ENCODE peak calls at places on chromosomes 11 and 22, in nine cellular contexts. One of them, this sample, is unnamed.
A peak's percentile ranks its signal among the peaks of the same experiment; 100 is the strongest.

GRCh38 chr11:36139767-36140166 is 149.5 kb downstream of the COMMD9 start:
- DNase-seq in NCI-H1092: no peak
- DNase-seq in SK-N-DZ: no peak
- DNase-seq in stimulated activated CD4-positive, alpha-beta T cell treated with anti-CD3 and anti-CD28 coated beads, Interleukin-12 subunit alpha, Interleukin-12 subunit beta, amount 100 ng/mL, for 48 hours: no peak
- DNase-seq in nucleus accumbens: no peak
- DNase-seq in epithelial cell of esophagus: peak; percentile 70
- DNase-seq in stimulated activated CD8-positive, alpha-beta memory T cell treated with anti-CD3 and anti-CD28 coated beads, Interleukin-7, amount 100 ng/mL, for 1 hour: no peak
- DNase-seq in fibroblast of gingiva: no peak
- DNase-seq in lower leg skin: no peak
- DNase-seq in this sample: no peak

GRCh38 chr11:6320411-6321207 is at the start of gene CAVIN3:
- DNase-seq in NCI-H1092: no peak
- DNase-seq in SK-N-DZ: no peak
- DNase-seq in stimulated activated CD4-positive, alpha-beta T cell treated with anti-CD3 and anti-CD28 coated beads, Interleukin-12 subunit alpha, Interleukin-12 subunit beta, amount 100 ng/mL, for 48 hours: peak; percentile 69
- DNase-seq in nucleus accumbens: no peak
- DNase-seq in epithelial cell of esophagus: peak; percentile 89
- DNase-seq in stimulated activated CD8-positive, alpha-beta memory T cell treated with anti-CD3 and anti-CD28 coated beads, Interleukin-7, amount 100 ng/mL, for 1 hour: no peak
- DNase-seq in fibroblast of gingiva: peak; percentile 90
- DNase-seq in lower leg skin: peak; percentile 97
- DNase-seq in this sample: peak; percentile 92

GRCh38 chr11:66692871-66693331 is 15.2 kb upstream of the RBM4B start:
- DNase-seq in NCI-H1092: no peak
- DNase-seq in SK-N-DZ: no peak
- DNase-seq in stimulated activated CD4-positive, alpha-beta T cell treated with anti-CD3 and anti-CD28 coated beads, Interleukin-12 subunit alpha, Interleukin-12 subunit beta, amount 100 ng/mL, for 48 hours: no peak
- DNase-seq in nucleus accumbens: no peak
- DNase-seq in epithelial cell of esophagus: no peak
- DNase-seq in stimulated activated CD8-positive, alpha-beta memory T cell treated with anti-CD3 and anti-CD28 coated beads, Interleukin-7, amount 100 ng/mL, for 1 hour: no peak
- DNase-seq in fibroblast of gingiva: no peak
- DNase-seq in lower leg skin: no peak
- DNase-seq in this sample: no peak

GRCh38 chr22:50056214-50056972 is 1.7 kb downstream of the TTLL8 start:
- DNase-seq in NCI-H1092: no peak
- DNase-seq in SK-N-DZ: no peak
- DNase-seq in stimulated activated CD4-positive, alpha-beta T cell treated with anti-CD3 and anti-CD28 coated beads, Interleukin-12 subunit alpha, Interleukin-12 subunit beta, amount 100 ng/mL, for 48 hours: no peak
- DNase-seq in nucleus accumbens: no peak
- DNase-seq in epithelial cell of esophagus: no peak
- DNase-seq in stimulated activated CD8-positive, alpha-beta memory T cell treated with anti-CD3 and anti-CD28 coated beads, Interleukin-7, amount 100 ng/mL, for 1 hour: no peak
- DNase-seq in fibroblast of gingiva: no peak
- DNase-seq in lower leg skin: no peak
- DNase-seq in this sample: no peak

GRCh38 chr11:6618117-6619020 is 853 bp downstream of the TPP1 start:
- DNase-seq in NCI-H1092: no peak
- DNase-seq in SK-N-DZ: no peak
- DNase-seq in stimulated activated CD4-positive, alpha-beta T cell treated with anti-CD3 and anti-CD28 coated beads, Interleukin-12 subunit alpha, Interleukin-12 subunit beta, amount 100 ng/mL, for 48 hours: no peak
- DNase-seq in nucleus accumbens: peak; percentile 41
- DNase-seq in epithelial cell of esophagus: peak; percentile 48
- DNase-seq in stimulated activated CD8-positive, alpha-beta memory T cell treated with anti-CD3 and anti-CD28 coated beads, Interleukin-7, amount 100 ng/mL, for 1 hour: peak; percentile 40
- DNase-seq in fibroblast of gingiva: peak; percentile 75
- DNase-seq in lower leg skin: no peak
- DNase-seq in this sample: no peak

GRCh38 chr11:115802641-115803040 is 298.4 kb upstream of the CADM1 start:
- DNase-seq in NCI-H1092: no peak
- DNase-seq in SK-N-DZ: no peak
- DNase-seq in stimulated activated CD4-positive, alpha-beta T cell treated with anti-CD3 and anti-CD28 coated beads, Interleukin-12 subunit alpha, Interleukin-12 subunit beta, amount 100 ng/mL, for 48 hours: no peak
- DNase-seq in nucleus accumbens: no peak
- DNase-seq in epithelial cell of esophagus: no peak
- DNase-seq in stimulated activated CD8-positive, alpha-beta memory T cell treated with anti-CD3 and anti-CD28 coated beads, Interleukin-7, amount 100 ng/mL, for 1 hour: no peak
- DNase-seq in fibroblast of gingiva: no peak
- DNase-seq in lower leg skin: no peak
- DNase-seq in this sample: no peak

GRCh38 chr11:99531468-99531867 is 510.7 kb downstream of the CNTN5 start:
- DNase-seq in NCI-H1092: no peak
- DNase-seq in SK-N-DZ: no peak
- DNase-seq in stimulated activated CD4-positive, alpha-beta T cell treated with anti-CD3 and anti-CD28 coated beads, Interleukin-12 subunit alpha, Interleukin-12 subunit beta, amount 100 ng/mL, for 48 hours: no peak
- DNase-seq in nucleus accumbens: no peak
- DNase-seq in epithelial cell of esophagus: no peak
- DNase-seq in stimulated activated CD8-positive, alpha-beta memory T cell treated with anti-CD3 and anti-CD28 coated beads, Interleukin-7, amount 100 ng/mL, for 1 hour: no peak
- DNase-seq in fibroblast of gingiva: no peak
- DNase-seq in lower leg skin: no peak
- DNase-seq in this sample: no peak

GRCh38 chr11:68353669-68354068 is 41.3 kb downstream of the LRP5 start:
- DNase-seq in NCI-H1092: no peak
- DNase-seq in SK-N-DZ: no peak
- DNase-seq in stimulated activated CD4-positive, alpha-beta T cell treated with anti-CD3 and anti-CD28 coated beads, Interleukin-12 subunit alpha, Interleukin-12 subunit beta, amount 100 ng/mL, for 48 hours: no peak
- DNase-seq in nucleus accumbens: no peak
- DNase-seq in epithelial cell of esophagus: no peak
- DNase-seq in stimulated activated CD8-positive, alpha-beta memory T cell treated with anti-CD3 and anti-CD28 coated beads, Interleukin-7, amount 100 ng/mL, for 1 hour: no peak
- DNase-seq in fibroblast of gingiva: no peak
- DNase-seq in lower leg skin: no peak
- DNase-seq in this sample: no peak

GRCh38 chr22:48199667-48200066 is 1437.2 kb downstream of the TBC1D22A start:
- DNase-seq in NCI-H1092: no peak
- DNase-seq in SK-N-DZ: no peak
- DNase-seq in stimulated activated CD4-positive, alpha-beta T cell treated with anti-CD3 and anti-CD28 coated beads, Interleukin-12 subunit alpha, Interleukin-12 subunit beta, amount 100 ng/mL, for 48 hours: no peak
- DNase-seq in nucleus accumbens: no peak
- DNase-seq in epithelial cell of esophagus: no peak
- DNase-seq in stimulated activated CD8-positive, alpha-beta memory T cell treated with anti-CD3 and anti-CD28 coated beads, Interleukin-7, amount 100 ng/mL, for 1 hour: no peak
- DNase-seq in fibroblast of gingiva: no peak
- DNase-seq in lower leg skin: no peak
- DNase-seq in this sample: no peak

GRCh38 chr11:62534779-62535545 is 11.6 kb downstream of the AHNAK start:
- DNase-seq in NCI-H1092: no peak
- DNase-seq in SK-N-DZ: no peak
- DNase-seq in stimulated activated CD4-positive, alpha-beta T cell treated with anti-CD3 and anti-CD28 coated beads, Interleukin-12 subunit alpha, Interleukin-12 subunit beta, amount 100 ng/mL, for 48 hours: no peak
- DNase-seq in nucleus accumbens: no peak
- DNase-seq in epithelial cell of esophagus: no peak
- DNase-seq in stimulated activated CD8-positive, alpha-beta memory T cell treated with anti-CD3 and anti-CD28 coated beads, Interleukin-7, amount 100 ng/mL, for 1 hour: no peak
- DNase-seq in fibroblast of gingiva: no peak
- DNase-seq in lower leg skin: no peak
- DNase-seq in this sample: no peak

GRCh38 chr22:31151872-31152271 is 8.1 kb upstream of the RNF185 start:
- DNase-seq in NCI-H1092: no peak
- DNase-seq in SK-N-DZ: no peak
- DNase-seq in stimulated activated CD4-positive, alpha-beta T cell treated with anti-CD3 and anti-CD28 coated beads, Interleukin-12 subunit alpha, Interleukin-12 subunit beta, amount 100 ng/mL, for 48 hours: no peak
- DNase-seq in nucleus accumbens: no peak
- DNase-seq in epithelial cell of esophagus: no peak
- DNase-seq in stimulated activated CD8-positive, alpha-beta memory T cell treated with anti-CD3 and anti-CD28 coated beads, Interleukin-7, amount 100 ng/mL, for 1 hour: no peak
- DNase-seq in fibroblast of gingiva: no peak
- DNase-seq in lower leg skin: no peak
- DNase-seq in this sample: no peak

GRCh38 chr22:39369186-39369585 is 19.4 kb downstream of the SYNGR1 start:
- DNase-seq in NCI-H1092: no peak
- DNase-seq in SK-N-DZ: no peak
- DNase-seq in stimulated activated CD4-positive, alpha-beta T cell treated with anti-CD3 and anti-CD28 coated beads, Interleukin-12 subunit alpha, Interleukin-12 subunit beta, amount 100 ng/mL, for 48 hours: no peak
- DNase-seq in nucleus accumbens: no peak
- DNase-seq in epithelial cell of esophagus: no peak
- DNase-seq in stimulated activated CD8-positive, alpha-beta memory T cell treated with anti-CD3 and anti-CD28 coated beads, Interleukin-7, amount 100 ng/mL, for 1 hour: no peak
- DNase-seq in fibroblast of gingiva: no peak
- DNase-seq in lower leg skin: no peak
- DNase-seq in this sample: no peak

GRCh38 chr11:93822359-93822758 is 28.1 kb downstream of the VSTM5 start:
- DNase-seq in NCI-H1092: no peak
- DNase-seq in SK-N-DZ: no peak
- DNase-seq in stimulated activated CD4-positive, alpha-beta T cell treated with anti-CD3 and anti-CD28 coated beads, Interleukin-12 subunit alpha, Interleukin-12 subunit beta, amount 100 ng/mL, for 48 hours: no peak
- DNase-seq in nucleus accumbens: no peak
- DNase-seq in epithelial cell of esophagus: peak; percentile 60
- DNase-seq in stimulated activated CD8-positive, alpha-beta memory T cell treated with anti-CD3 and anti-CD28 coated beads, Interleukin-7, amount 100 ng/mL, for 1 hour: no peak
- DNase-seq in fibroblast of gingiva: no peak
- DNase-seq in lower leg skin: no peak
- DNase-seq in this sample: no peak

GRCh38 chr22:33051960-33052839 is 6.0 kb downstream of the SYN3 start:
- DNase-seq in NCI-H1092: no peak
- DNase-seq in SK-N-DZ: peak; percentile 79
- DNase-seq in stimulated activated CD4-positive, alpha-beta T cell treated with anti-CD3 and anti-CD28 coated beads, Interleukin-12 subunit alpha, Interleukin-12 subunit beta, amount 100 ng/mL, for 48 hours: no peak
- DNase-seq in nucleus accumbens: no peak
- DNase-seq in epithelial cell of esophagus: no peak
- DNase-seq in stimulated activated CD8-positive, alpha-beta memory T cell treated with anti-CD3 and anti-CD28 coated beads, Interleukin-7, amount 100 ng/mL, for 1 hour: no peak
- DNase-seq in fibroblast of gingiva: no peak
- DNase-seq in lower leg skin: peak; percentile 81
- DNase-seq in this sample: peak; percentile 67

GRCh38 chr22:24444729-24445466 is 17.5 kb downstream of the ADORA2A start:
- DNase-seq in NCI-H1092: no peak
- DNase-seq in SK-N-DZ: no peak
- DNase-seq in stimulated activated CD4-positive, alpha-beta T cell treated with anti-CD3 and anti-CD28 coated beads, Interleukin-12 subunit alpha, Interleukin-12 subunit beta, amount 100 ng/mL, for 48 hours: no peak
- DNase-seq in nucleus accumbens: no peak
- DNase-seq in epithelial cell of esophagus: no peak
- DNase-seq in stimulated activated CD8-positive, alpha-beta memory T cell treated with anti-CD3 and anti-CD28 coated beads, Interleukin-7, amount 100 ng/mL, for 1 hour: no peak
- DNase-seq in fibroblast of gingiva: no peak
- DNase-seq in lower leg skin: no peak
- DNase-seq in this sample: no peak

GRCh38 chr11:69732910-69733309 is 29.1 kb upstream of the FGF19 start:
- DNase-seq in NCI-H1092: no peak
- DNase-seq in SK-N-DZ: no peak
- DNase-seq in stimulated activated CD4-positive, alpha-beta T cell treated with anti-CD3 and anti-CD28 coated beads, Interleukin-12 subunit alpha, Interleukin-12 subunit beta, amount 100 ng/mL, for 48 hours: no peak
- DNase-seq in nucleus accumbens: no peak
- DNase-seq in epithelial cell of esophagus: no peak
- DNase-seq in stimulated activated CD8-positive, alpha-beta memory T cell treated with anti-CD3 and anti-CD28 coated beads, Interleukin-7, amount 100 ng/mL, for 1 hour: no peak
- DNase-seq in fibroblast of gingiva: no peak
- DNase-seq in lower leg skin: no peak
- DNase-seq in this sample: no peak

GRCh38 chr11:72764503-72764902 is 12.3 kb upstream of the ARAP1 start:
- DNase-seq in NCI-H1092: peak; percentile 39
- DNase-seq in SK-N-DZ: no peak
- DNase-seq in stimulated activated CD4-positive, alpha-beta T cell treated with anti-CD3 and anti-CD28 coated beads, Interleukin-12 subunit alpha, Interleukin-12 subunit beta, amount 100 ng/mL, for 48 hours: no peak
- DNase-seq in nucleus accumbens: no peak
- DNase-seq in epithelial cell of esophagus: no peak
- DNase-seq in stimulated activated CD8-positive, alpha-beta memory T cell treated with anti-CD3 and anti-CD28 coated beads, Interleukin-7, amount 100 ng/mL, for 1 hour: no peak
- DNase-seq in fibroblast of gingiva: no peak
- DNase-seq in lower leg skin: no peak
- DNase-seq in this sample: no peak

GRCh38 chr22:25775501-25775900 is 33.5 kb downstream of the MYO18B start:
- DNase-seq in NCI-H1092: no peak
- DNase-seq in SK-N-DZ: peak; percentile 89
- DNase-seq in stimulated activated CD4-positive, alpha-beta T cell treated with anti-CD3 and anti-CD28 coated beads, Interleukin-12 subunit alpha, Interleukin-12 subunit beta, amount 100 ng/mL, for 48 hours: no peak
- DNase-seq in nucleus accumbens: no peak
- DNase-seq in epithelial cell of esophagus: peak; percentile 15
- DNase-seq in stimulated activated CD8-positive, alpha-beta memory T cell treated with anti-CD3 and anti-CD28 coated beads, Interleukin-7, amount 100 ng/mL, for 1 hour: no peak
- DNase-seq in fibroblast of gingiva: no peak
- DNase-seq in lower leg skin: no peak
- DNase-seq in this sample: no peak

GRCh38 chr22:46050451-46050845 is 73.5 kb upstream of the WNT7B start:
- DNase-seq in NCI-H1092: no peak
- DNase-seq in SK-N-DZ: no peak
- DNase-seq in stimulated activated CD4-positive, alpha-beta T cell treated with anti-CD3 and anti-CD28 coated beads, Interleukin-12 subunit alpha, Interleukin-12 subunit beta, amount 100 ng/mL, for 48 hours: no peak
- DNase-seq in nucleus accumbens: no peak
- DNase-seq in epithelial cell of esophagus: no peak
- DNase-seq in stimulated activated CD8-positive, alpha-beta memory T cell treated with anti-CD3 and anti-CD28 coated beads, Interleukin-7, amount 100 ng/mL, for 1 hour: no peak
- DNase-seq in fibroblast of gingiva: no peak
- DNase-seq in lower leg skin: no peak
- DNase-seq in this sample: peak; percentile 65

GRCh38 chr11:35932641-35933571 is 11.0 kb upstream of the LDLRAD3 start:
- DNase-seq in NCI-H1092: no peak
- DNase-seq in SK-N-DZ: no peak
- DNase-seq in stimulated activated CD4-positive, alpha-beta T cell treated with anti-CD3 and anti-CD28 coated beads, Interleukin-12 subunit alpha, Interleukin-12 subunit beta, amount 100 ng/mL, for 48 hours: no peak
- DNase-seq in nucleus accumbens: no peak
- DNase-seq in epithelial cell of esophagus: peak; percentile 83
- DNase-seq in stimulated activated CD8-positive, alpha-beta memory T cell treated with anti-CD3 and anti-CD28 coated beads, Interleukin-7, amount 100 ng/mL, for 1 hour: no peak
- DNase-seq in fibroblast of gingiva: no peak
- DNase-seq in lower leg skin: no peak
- DNase-seq in this sample: no peak

GRCh38 chr11:44944181-44944852 is 6.4 kb downstream of the TP53I11 start:
- DNase-seq in NCI-H1092: no peak
- DNase-seq in SK-N-DZ: no peak
- DNase-seq in stimulated activated CD4-positive, alpha-beta T cell treated with anti-CD3 and anti-CD28 coated beads, Interleukin-12 subunit alpha, Interleukin-12 subunit beta, amount 100 ng/mL, for 48 hours: no peak
- DNase-seq in nucleus accumbens: no peak
- DNase-seq in epithelial cell of esophagus: no peak
- DNase-seq in stimulated activated CD8-positive, alpha-beta memory T cell treated with anti-CD3 and anti-CD28 coated beads, Interleukin-7, amount 100 ng/mL, for 1 hour: no peak
- DNase-seq in fibroblast of gingiva: no peak
- DNase-seq in lower leg skin: no peak
- DNase-seq in this sample: no peak

GRCh38 chr22:50171319-50171964 is 911 bp downstream of the PANX2 start:
- DNase-seq in NCI-H1092: no peak
- DNase-seq in SK-N-DZ: no peak
- DNase-seq in stimulated activated CD4-positive, alpha-beta T cell treated with anti-CD3 and anti-CD28 coated beads, Interleukin-12 subunit alpha, Interleukin-12 subunit beta, amount 100 ng/mL, for 48 hours: no peak
- DNase-seq in nucleus accumbens: no peak
- DNase-seq in epithelial cell of esophagus: no peak
- DNase-seq in stimulated activated CD8-positive, alpha-beta memory T cell treated with anti-CD3 and anti-CD28 coated beads, Interleukin-7, amount 100 ng/mL, for 1 hour: no peak
- DNase-seq in fibroblast of gingiva: no peak
- DNase-seq in lower leg skin: no peak
- DNase-seq in this sample: no peak

GRCh38 chr11:19696904-19697303 is 15.7 kb upstream of the NAV2 start:
- DNase-seq in NCI-H1092: no peak
- DNase-seq in SK-N-DZ: no peak
- DNase-seq in stimulated activated CD4-positive, alpha-beta T cell treated with anti-CD3 and anti-CD28 coated beads, Interleukin-12 subunit alpha, Interleukin-12 subunit beta, amount 100 ng/mL, for 48 hours: no peak
- DNase-seq in nucleus accumbens: no peak
- DNase-seq in epithelial cell of esophagus: no peak
- DNase-seq in stimulated activated CD8-positive, alpha-beta memory T cell treated with anti-CD3 and anti-CD28 coated beads, Interleukin-7, amount 100 ng/mL, for 1 hour: no peak
- DNase-seq in fibroblast of gingiva: no peak
- DNase-seq in lower leg skin: no peak
- DNase-seq in this sample: no peak

GRCh38 chr22:44337658-44338004 is 24.9 kb upstream of the SHISAL1 start:
- DNase-seq in NCI-H1092: no peak
- DNase-seq in SK-N-DZ: no peak
- DNase-seq in stimulated activated CD4-positive, alpha-beta T cell treated with anti-CD3 and anti-CD28 coated beads, Interleukin-12 subunit alpha, Interleukin-12 subunit beta, amount 100 ng/mL, for 48 hours: no peak
- DNase-seq in nucleus accumbens: no peak
- DNase-seq in epithelial cell of esophagus: peak; percentile 81
- DNase-seq in stimulated activated CD8-positive, alpha-beta memory T cell treated with anti-CD3 and anti-CD28 coated beads, Interleukin-7, amount 100 ng/mL, for 1 hour: no peak
- DNase-seq in fibroblast of gingiva: peak; percentile 13
- DNase-seq in lower leg skin: no peak
- DNase-seq in this sample: no peak

GRCh38 chr11:2772544-2773031 is 72.8 kb upstream of the KCNQ1OT1 start:
- DNase-seq in NCI-H1092: no peak
- DNase-seq in SK-N-DZ: no peak
- DNase-seq in stimulated activated CD4-positive, alpha-beta T cell treated with anti-CD3 and anti-CD28 coated beads, Interleukin-12 subunit alpha, Interleukin-12 subunit beta, amount 100 ng/mL, for 48 hours: no peak
- DNase-seq in nucleus accumbens: no peak
- DNase-seq in epithelial cell of esophagus: peak; percentile 25
- DNase-seq in stimulated activated CD8-positive, alpha-beta memory T cell treated with anti-CD3 and anti-CD28 coated beads, Interleukin-7, amount 100 ng/mL, for 1 hour: no peak
- DNase-seq in fibroblast of gingiva: no peak
- DNase-seq in lower leg skin: peak; percentile 65
- DNase-seq in this sample: peak; percentile 40

GRCh38 chr11:47078751-47079524 is 97.7 kb downstream of the ARFGAP2 start:
- DNase-seq in NCI-H1092: no peak
- DNase-seq in SK-N-DZ: no peak
- DNase-seq in stimulated activated CD4-positive, alpha-beta T cell treated with anti-CD3 and anti-CD28 coated beads, Interleukin-12 subunit alpha, Interleukin-12 subunit beta, amount 100 ng/mL, for 48 hours: no peak
- DNase-seq in nucleus accumbens: no peak
- DNase-seq in epithelial cell of esophagus: no peak
- DNase-seq in stimulated activated CD8-positive, alpha-beta memory T cell treated with anti-CD3 and anti-CD28 coated beads, Interleukin-7, amount 100 ng/mL, for 1 hour: no peak
- DNase-seq in fibroblast of gingiva: peak; percentile 20
- DNase-seq in lower leg skin: no peak
- DNase-seq in this sample: no peak

GRCh38 chr22:23119492-23120414 is 22.0 kb downstream of the RSPH14 start:
- DNase-seq in NCI-H1092: no peak
- DNase-seq in SK-N-DZ: no peak
- DNase-seq in stimulated activated CD4-positive, alpha-beta T cell treated with anti-CD3 and anti-CD28 coated beads, Interleukin-12 subunit alpha, Interleukin-12 subunit beta, amount 100 ng/mL, for 48 hours: peak; percentile 35
- DNase-seq in nucleus accumbens: no peak
- DNase-seq in epithelial cell of esophagus: no peak
- DNase-seq in stimulated activated CD8-positive, alpha-beta memory T cell treated with anti-CD3 and anti-CD28 coated beads, Interleukin-7, amount 100 ng/mL, for 1 hour: no peak
- DNase-seq in fibroblast of gingiva: no peak
- DNase-seq in lower leg skin: no peak
- DNase-seq in this sample: no peak

GRCh38 chr11:46380340-46381045 is 976 bp upstream of the MDK start:
- DNase-seq in NCI-H1092: peak; percentile 46
- DNase-seq in SK-N-DZ: peak; percentile 97
- DNase-seq in stimulated activated CD4-positive, alpha-beta T cell treated with anti-CD3 and anti-CD28 coated beads, Interleukin-12 subunit alpha, Interleukin-12 subunit beta, amount 100 ng/mL, for 48 hours: peak; percentile 56
- DNase-seq in nucleus accumbens: no peak
- DNase-seq in epithelial cell of esophagus: no peak
- DNase-seq in stimulated activated CD8-positive, alpha-beta memory T cell treated with anti-CD3 and anti-CD28 coated beads, Interleukin-7, amount 100 ng/mL, for 1 hour: no peak
- DNase-seq in fibroblast of gingiva: no peak
- DNase-seq in lower leg skin: peak; percentile 95
- DNase-seq in this sample: no peak

GRCh38 chr22:44192811-44193536 is 12.2 kb downstream of the PARVG start:
- DNase-seq in NCI-H1092: no peak
- DNase-seq in SK-N-DZ: no peak
- DNase-seq in stimulated activated CD4-positive, alpha-beta T cell treated with anti-CD3 and anti-CD28 coated beads, Interleukin-12 subunit alpha, Interleukin-12 subunit beta, amount 100 ng/mL, for 48 hours: no peak
- DNase-seq in nucleus accumbens: no peak
- DNase-seq in epithelial cell of esophagus: no peak
- DNase-seq in stimulated activated CD8-positive, alpha-beta memory T cell treated with anti-CD3 and anti-CD28 coated beads, Interleukin-7, amount 100 ng/mL, for 1 hour: no peak
- DNase-seq in fibroblast of gingiva: no peak
- DNase-seq in lower leg skin: peak; percentile 77
- DNase-seq in this sample: no peak

GRCh38 chr11:75490221-75491181 is 35.2 kb downstream of the GDPD5 start:
- DNase-seq in NCI-H1092: no peak
- DNase-seq in SK-N-DZ: no peak
- DNase-seq in stimulated activated CD4-positive, alpha-beta T cell treated with anti-CD3 and anti-CD28 coated beads, Interleukin-12 subunit alpha, Interleukin-12 subunit beta, amount 100 ng/mL, for 48 hours: no peak
- DNase-seq in nucleus accumbens: no peak
- DNase-seq in epithelial cell of esophagus: peak; percentile 38
- DNase-seq in stimulated activated CD8-positive, alpha-beta memory T cell treated with anti-CD3 and anti-CD28 coated beads, Interleukin-7, amount 100 ng/mL, for 1 hour: no peak
- DNase-seq in fibroblast of gingiva: no peak
- DNase-seq in lower leg skin: no peak
- DNase-seq in this sample: no peak

GRCh38 chr11:64208086-64208795 is 1.7 kb downstream of the FERMT3 start:
- DNase-seq in NCI-H1092: no peak
- DNase-seq in SK-N-DZ: no peak
- DNase-seq in stimulated activated CD4-positive, alpha-beta T cell treated with anti-CD3 and anti-CD28 coated beads, Interleukin-12 subunit alpha, Interleukin-12 subunit beta, amount 100 ng/mL, for 48 hours: no peak
- DNase-seq in nucleus accumbens: no peak
- DNase-seq in epithelial cell of esophagus: no peak
- DNase-seq in stimulated activated CD8-positive, alpha-beta memory T cell treated with anti-CD3 and anti-CD28 coated beads, Interleukin-7, amount 100 ng/mL, for 1 hour: no peak
- DNase-seq in fibroblast of gingiva: no peak
- DNase-seq in lower leg skin: no peak
- DNase-seq in this sample: no peak